ENCODE peak calls at places on chromosomes 4 and X, in four cellular contexts. One of them, this sample, is unnamed.

GRCh38 chrX:39730671-39731389 is 366.9 kb downstream of the BCOR start:
- DNase-seq in K562: peak; percentile 68
- DNase-seq in IMR-90: peak; percentile 88
- DNase-seq in GM12878: no peak
- DNase-seq in this sample: peak; percentile 63

GRCh38 chrX:72028701-72029470 is 102.8 kb downstream of the RTL5 start:
- DNase-seq in K562: no peak
- DNase-seq in IMR-90: no peak
- DNase-seq in GM12878: no peak
- DNase-seq in this sample: no peak

GRCh38 chrX:22090181-22090580 is 58.1 kb downstream of the PHEX start:
- DNase-seq in K562: no peak
- DNase-seq in IMR-90: peak; percentile 85
- DNase-seq in GM12878: no peak
- DNase-seq in this sample: no peak

GRCh38 chr4:74934016-74934821 is 1.3 kb downstream of the PARM1 start:
- DNase-seq in K562: no peak
- DNase-seq in IMR-90: peak; percentile 14
- DNase-seq in GM12878: no peak
- DNase-seq in this sample: peak; percentile 7

GRCh38 chr4:2671267-2671895 is 84.8 kb downstream of the TNIP2 start:
- DNase-seq in K562: no peak
- DNase-seq in IMR-90: no peak
- DNase-seq in GM12878: no peak
- DNase-seq in this sample: no peak

GRCh38 chrX:79573760-79574159 is 206.6 kb upstream of the ITM2A start:
- DNase-seq in K562: no peak
- DNase-seq in IMR-90: no peak
- DNase-seq in GM12878: no peak
- DNase-seq in this sample: no peak

GRCh38 chr4:22787753-22788389 is 95.1 kb downstream of the GBA3 start:
- DNase-seq in K562: no peak
- DNase-seq in IMR-90: no peak
- DNase-seq in GM12878: no peak
- DNase-seq in this sample: no peak

GRCh38 chrX:67555578-67556203 is 11.9 kb downstream of the AR start:
- DNase-seq in K562: peak; percentile 43
- DNase-seq in IMR-90: peak; percentile 21
- DNase-seq in GM12878: no peak
- DNase-seq in this sample: peak; percentile 45

GRCh38 chr4:26163425-26164362 is 157.1 kb upstream of the RBPJ start:
- DNase-seq in K562: no peak
- DNase-seq in IMR-90: no peak
- DNase-seq in GM12878: no peak
- DNase-seq in this sample: no peak

GRCh38 chr4:69649629-69650028 is 3.4 kb downstream of the UGT2A1 start:
- DNase-seq in K562: peak; percentile 11
- DNase-seq in IMR-90: no peak
- DNase-seq in GM12878: no peak
- DNase-seq in this sample: peak; percentile 62

GRCh38 chr4:27198246-27198645 is 337.6 kb downstream of the STIM2 start:
- DNase-seq in K562: no peak
- DNase-seq in IMR-90: no peak
- DNase-seq in GM12878: no peak
- DNase-seq in this sample: no peak

GRCh38 chrX:154056739-154057367 is 37.2 kb upstream of the IRAK1 start:
- DNase-seq in K562: no peak
- DNase-seq in IMR-90: peak; percentile 20
- DNase-seq in GM12878: no peak
- DNase-seq in this sample: no peak

GRCh38 chrX:40108084-40108958 is 10.6 kb upstream of the BCOR start:
- DNase-seq in K562: peak; percentile 66
- DNase-seq in IMR-90: no peak
- DNase-seq in GM12878: no peak
- DNase-seq in this sample: no peak

GRCh38 chrX:97740886-97741285 is 857.2 kb downstream of the RPA4 start:
- DNase-seq in K562: no peak
- DNase-seq in IMR-90: no peak
- DNase-seq in GM12878: no peak
- DNase-seq in this sample: no peak

GRCh38 chrX:13013353-13014110 is 30.9 kb downstream of the FAM9C start:
- DNase-seq in K562: peak; percentile 48
- DNase-seq in IMR-90: no peak
- DNase-seq in GM12878: no peak
- DNase-seq in this sample: no peak

GRCh38 chrX:120768681-120769080 is 107.0 kb downstream of the CT47B1 start:
- DNase-seq in K562: no peak
- DNase-seq in IMR-90: peak; percentile 35
- DNase-seq in GM12878: no peak
- DNase-seq in this sample: no peak

GRCh38 chr4:54941994-54942552 is 183.3 kb downstream of the KDR start:
- DNase-seq in K562: no peak
- DNase-seq in IMR-90: no peak
- DNase-seq in GM12878: no peak
- DNase-seq in this sample: no peak

GRCh38 chr4:3466691-3467600 is 3.8 kb downstream of the DOK7 start:
- DNase-seq in K562: no peak
- DNase-seq in IMR-90: no peak
- DNase-seq in GM12878: no peak
- DNase-seq in this sample: no peak

GRCh38 chr4:108433832-108434231 is 186.5 kb upstream of the RPL34 start:
- DNase-seq in K562: peak; percentile 18
- DNase-seq in IMR-90: peak; percentile 93
- DNase-seq in GM12878: no peak
- DNase-seq in this sample: no peak

GRCh38 chrX:13051529-13052172 is 7.2 kb upstream of the FAM9C start:
- DNase-seq in K562: no peak
- DNase-seq in IMR-90: no peak
- DNase-seq in GM12878: peak; percentile 71
- DNase-seq in this sample: no peak

GRCh38 chr4:21688596-21689265 is 259.8 kb downstream of the KCNIP4 start:
- DNase-seq in K562: no peak
- DNase-seq in IMR-90: no peak
- DNase-seq in GM12878: no peak
- DNase-seq in this sample: no peak

GRCh38 chr4:163548481-163549243 is 54.2 kb downstream of the TMA16 start:
- DNase-seq in K562: peak; percentile 49
- DNase-seq in IMR-90: peak; percentile 69
- DNase-seq in GM12878: no peak
- DNase-seq in this sample: peak; percentile 52

DNA sequence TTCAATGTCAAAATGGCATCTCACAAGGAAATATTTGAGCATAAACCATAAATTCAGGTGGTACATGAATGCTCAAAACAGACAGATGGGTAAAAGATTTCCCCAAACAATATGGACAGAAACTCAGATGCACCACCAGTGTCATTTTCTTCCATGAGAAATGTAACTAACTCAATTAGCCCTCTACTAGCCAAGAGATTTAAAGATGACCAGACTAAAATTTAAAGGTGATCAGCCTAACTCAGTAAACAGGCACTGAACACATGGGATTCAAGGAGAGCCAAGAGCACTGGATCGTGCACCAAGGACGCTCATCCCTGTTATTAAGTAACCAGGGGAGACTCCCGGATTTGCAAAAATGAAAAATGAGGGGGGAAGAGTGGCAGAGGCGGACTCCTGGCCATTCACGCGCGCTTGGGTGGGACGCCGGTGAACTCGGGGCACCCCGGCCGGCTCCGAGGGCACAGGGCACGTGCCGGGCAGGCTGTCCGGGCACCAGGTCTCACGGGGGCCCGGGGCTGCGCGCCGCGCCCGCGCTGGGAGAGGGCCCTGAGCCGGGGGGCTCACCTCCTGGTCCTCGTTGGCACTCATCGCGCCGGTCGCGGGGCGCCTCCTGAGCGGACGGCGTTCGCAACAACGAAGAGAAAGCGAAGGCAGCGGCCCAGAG is 490 bp downstream of the RWDD4 start:
- DNase-seq in K562: peak; percentile 14
- DNase-seq in IMR-90: peak; percentile 10
- DNase-seq in GM12878: no peak
- DNase-seq in this sample: peak; percentile 83
- TF ChIP-seq MXI1 in K562: no peak
- TF ChIP-seq MXI1 in IMR-90: no peak
- TF ChIP-seq MXI1 in GM12878: no peak
- TF ChIP-seq MXI1 in this sample: peak; percentile 74

DNA sequence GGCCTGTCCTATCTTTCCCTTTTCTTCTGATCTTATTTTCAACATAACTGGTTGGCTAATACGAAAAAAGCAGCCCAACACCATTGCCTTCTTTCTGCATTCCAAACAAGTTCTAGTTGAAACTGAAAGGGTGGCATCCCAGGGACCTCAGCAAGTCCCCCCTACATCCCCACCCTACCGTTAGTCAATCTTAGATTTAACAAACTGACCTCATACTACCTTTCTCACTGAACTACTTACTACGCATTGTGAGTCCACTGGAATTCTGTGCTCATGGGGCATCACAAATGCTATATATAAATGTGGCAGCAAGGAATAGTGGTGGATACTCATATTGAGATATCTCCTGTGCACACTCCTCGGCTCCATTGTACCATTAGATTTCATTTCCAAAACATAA is 33.1 kb upstream of the FGF5 start:
- DNase-seq in K562: no peak
- DNase-seq in IMR-90: no peak
- DNase-seq in GM12878: no peak
- DNase-seq in this sample: no peak
- TF ChIP-seq MXI1 in K562: no peak
- TF ChIP-seq MXI1 in IMR-90: no peak
- TF ChIP-seq MXI1 in GM12878: no peak
- TF ChIP-seq MXI1 in this sample: no peak

GRCh38 chr4:140367738-140368137 is 5.7 kb upstream of the SCOC start:
- DNase-seq in K562: no peak
- DNase-seq in IMR-90: peak; percentile 58
- DNase-seq in GM12878: no peak
- DNase-seq in this sample: no peak
- TF ChIP-seq MXI1 in K562: no peak
- TF ChIP-seq MXI1 in IMR-90: no peak
- TF ChIP-seq MXI1 in GM12878: no peak
- TF ChIP-seq MXI1 in this sample: no peak

DNA sequence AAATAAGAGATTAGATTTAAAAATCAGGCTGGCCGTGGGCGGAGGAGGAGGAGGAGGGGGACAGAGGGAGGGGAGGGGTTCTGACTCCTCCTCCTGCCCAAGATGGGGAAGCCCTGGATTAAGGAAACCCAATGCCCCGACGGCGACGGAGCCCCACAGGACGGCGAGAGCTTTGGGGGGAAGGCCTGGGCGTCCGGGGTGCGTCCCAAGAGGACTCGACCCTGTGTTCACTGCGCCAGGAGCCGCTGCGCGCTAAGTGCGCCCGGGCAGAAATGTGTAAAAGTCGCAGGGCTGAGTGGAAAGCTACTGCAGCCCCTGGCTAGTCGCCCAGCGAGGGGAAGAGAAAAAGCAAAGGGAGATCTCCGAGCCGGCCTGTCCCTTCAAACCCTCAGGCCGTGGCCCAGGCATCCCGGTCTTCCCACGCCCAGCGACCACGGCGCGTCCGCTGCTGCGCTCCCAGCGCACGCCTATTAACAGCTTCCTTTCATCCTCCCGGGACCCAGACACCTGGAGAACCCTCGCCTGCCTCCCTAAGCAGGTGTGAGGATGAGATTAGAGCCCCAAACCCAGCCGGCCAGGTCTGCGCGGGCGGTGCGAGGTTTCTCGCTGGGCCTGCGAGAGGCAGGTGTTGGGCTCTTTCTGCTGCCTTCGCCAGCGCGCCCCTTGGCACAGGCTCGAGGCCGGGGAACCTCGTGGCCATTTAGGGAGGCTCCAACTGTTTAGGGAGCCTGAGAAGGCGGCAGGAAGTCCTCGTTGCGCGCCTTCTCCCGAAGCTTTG is 1.4 kb upstream of the RPS6KA3 start:
- DNase-seq in K562: no peak
- DNase-seq in IMR-90: no peak
- DNase-seq in GM12878: no peak
- DNase-seq in this sample: peak; percentile 56
- TF ChIP-seq MXI1 in K562: no peak
- TF ChIP-seq MXI1 in IMR-90: no peak
- TF ChIP-seq MXI1 in GM12878: no peak
- TF ChIP-seq MXI1 in this sample: no peak

GRCh38 chr4:53608242-53608641 is 17.0 kb upstream of the LNX1 start:
- DNase-seq in K562: no peak
- DNase-seq in IMR-90: no peak
- DNase-seq in GM12878: peak; percentile 45
- DNase-seq in this sample: no peak
- TF ChIP-seq MXI1 in K562: no peak
- TF ChIP-seq MXI1 in IMR-90: no peak
- TF ChIP-seq MXI1 in GM12878: no peak
- TF ChIP-seq MXI1 in this sample: no peak

DNA sequence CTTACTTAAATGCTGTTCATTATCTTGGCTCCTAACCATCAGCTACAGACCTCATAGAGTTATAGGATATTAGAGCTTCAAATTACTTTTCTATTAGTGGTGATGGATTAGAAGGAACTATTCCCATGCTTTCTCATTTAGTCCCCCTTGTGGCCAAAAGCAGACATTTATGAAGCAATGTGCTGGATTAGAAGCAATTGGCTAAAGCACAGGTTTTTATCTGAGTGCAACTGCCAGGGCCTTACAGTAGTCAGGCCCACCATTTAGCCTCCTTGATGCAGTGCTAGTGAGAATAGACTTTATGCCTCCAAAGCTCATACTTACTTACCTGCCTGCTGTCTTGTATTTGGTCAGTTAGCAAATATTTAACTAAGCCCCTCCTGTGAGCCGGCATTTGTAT is 93.0 kb downstream of the TSPAN7 start:
- DNase-seq in K562: peak; percentile 58
- DNase-seq in IMR-90: peak; percentile 14
- DNase-seq in GM12878: no peak
- DNase-seq in this sample: peak; percentile 35
- TF ChIP-seq MXI1 in K562: no peak
- TF ChIP-seq MXI1 in IMR-90: no peak
- TF ChIP-seq MXI1 in GM12878: no peak
- TF ChIP-seq MXI1 in this sample: no peak

GRCh38 chr4:96913437-96914075 is 1073.7 kb downstream of the PDHA2 start:
- DNase-seq in K562: no peak
- DNase-seq in IMR-90: no peak
- DNase-seq in GM12878: no peak
- DNase-seq in this sample: peak; percentile 45
- TF ChIP-seq MXI1 in K562: no peak
- TF ChIP-seq MXI1 in IMR-90: no peak
- TF ChIP-seq MXI1 in GM12878: no peak
- TF ChIP-seq MXI1 in this sample: peak; percentile 46

GRCh38 chrX:8306296-8306975 is 135.4 kb upstream of the VCX2 start:
- DNase-seq in K562: no peak
- DNase-seq in IMR-90: no peak
- DNase-seq in GM12878: no peak
- DNase-seq in this sample: no peak
- TF ChIP-seq MXI1 in K562: no peak
- TF ChIP-seq MXI1 in IMR-90: no peak
- TF ChIP-seq MXI1 in GM12878: no peak
- TF ChIP-seq MXI1 in this sample: no peak

DNA sequence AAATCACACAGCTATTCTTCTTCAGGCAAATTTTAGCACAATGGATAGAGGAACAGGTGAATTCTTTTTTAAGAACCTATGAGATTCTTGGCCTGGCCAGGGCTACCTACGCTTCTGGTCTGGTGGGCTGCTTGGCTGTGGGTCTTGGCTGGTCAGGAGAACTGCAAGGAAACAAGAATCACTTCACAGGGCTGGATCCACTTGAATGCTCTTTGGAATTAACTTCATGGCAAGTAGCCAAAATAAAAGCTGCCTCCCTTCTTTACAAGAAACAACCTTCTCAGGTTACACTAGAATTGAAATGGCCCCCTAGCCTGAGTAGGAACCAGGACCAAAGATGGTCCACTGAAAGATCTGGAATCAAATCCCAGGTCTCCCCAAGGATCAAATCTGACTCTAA is 519.1 kb downstream of the IQCM start:
- DNase-seq in K562: no peak
- DNase-seq in IMR-90: no peak
- DNase-seq in GM12878: no peak
- DNase-seq in this sample: no peak
- TF ChIP-seq MXI1 in K562: no peak
- TF ChIP-seq MXI1 in IMR-90: no peak
- TF ChIP-seq MXI1 in GM12878: no peak
- TF ChIP-seq MXI1 in this sample: no peak

This sample was measured in SK-N-SH.